ENCODE peak calls at places on chromosome X, in five cellular contexts. R is effector memory CD4-positive, alpha-beta T cell; Y is aorta; U is endodermal cell; I is pancreas. K is an unnamed sample.

GRCh38 chrX:152930516-152930915 is 32.6 kb downstream of the ZNF185 start:
- DNase-seq in R (no peak), I (no peak), U (no peak), Y (peak; percentile 29), K (no peak)

GRCh38 chrX:128460835-128461234 is 408.6 kb upstream of the ACTRT1 start:
- DNase-seq in Y (no peak), I (no peak), R (no peak), U (peak; percentile 45), K (no peak)

GRCh38 chrX:149871940-149872339 is 9.0 kb upstream of the MAGEA8 start:
- DNase-seq in U (peak; percentile 81), R (peak; percentile 19), Y (no peak), I (no peak), K (no peak)

GRCh38 chrX:56600141-56600540 is 36.7 kb downstream of the UBQLN2 start:
- DNase-seq in R (no peak), U (no peak), I (no peak), Y (no peak), K (no peak)

GRCh38 chrX:12497832-12498591 is 293.2 kb upstream of the PRPS2 start:
- DNase-seq in U (peak; percentile 79), I (no peak), R (no peak), Y (no peak), K (no peak)

GRCh38 chrX:97168646-97169045 is 284.9 kb downstream of the RPA4 start:
- DNase-seq in Y (no peak), I (no peak), U (no peak), R (no peak), K (no peak)

GRCh38 chrX:48945517-48946348 is 11.7 kb downstream of the OTUD5 start:
- DNase-seq in Y (peak; percentile 54), I (peak; percentile 20), R (peak; percentile 33), U (peak; percentile 80), K (peak; percentile 54)

GRCh38 chrX:81121513-81122363 is 80.0 kb downstream of the HMGN5 start:
- DNase-seq in R (peak; percentile 76), U (peak; percentile 95), I (peak; percentile 88), Y (peak; percentile 93), K (peak; percentile 89)

GRCh38 chrX:39011454-39012204 is 210.4 kb downstream of the MID1IP1 start:
- DNase-seq in R (no peak), Y (peak; percentile 51), I (no peak), U (no peak), K (no peak)

GRCh38 chrX:28205905-28206304 is 224.7 kb upstream of the DCAF8L1 start:
- DNase-seq in R (no peak), I (peak; percentile 2), Y (no peak), U (no peak), K (no peak)

GRCh38 chrX:43808231-43808630 is 74.0 kb downstream of the MAOB start:
- DNase-seq in U (no peak), R (no peak), Y (no peak), I (no peak), K (no peak)

GRCh38 chrX:21683910-21684309 is 25.8 kb upstream of the KLHL34 start:
- DNase-seq in Y (no peak), I (no peak), U (no peak), R (no peak), K (no peak)

GRCh38 chrX:83535417-83536244 is 27.5 kb downstream of the POU3F4 start:
- DNase-seq in Y (no peak), R (no peak), I (no peak), U (no peak), K (no peak)

GRCh38 chrX:11553594-11553993 is 112.1 kb downstream of the ARHGAP6 start:
- DNase-seq in U (no peak), I (no peak), R (no peak), Y (no peak), K (no peak)

GRCh38 chrX:10109695-10110094 is 47.1 kb upstream of the CLCN4 start:
- DNase-seq in U (no peak), I (no peak), Y (no peak), R (no peak), K (no peak)

GRCh38 chrX:123184858-123185251 is 777 bp downstream of the GRIA3 start:
- DNase-seq in U (peak; percentile 69), I (no peak), Y (peak; percentile 50), R (no peak), K (no peak)

GRCh38 chrX:10416424-10416823 is 204.0 kb downstream of the MID1 start:
- DNase-seq in U (no peak), I (no peak), R (no peak), Y (no peak), K (no peak)

GRCh38 chrX:5341902-5342301 is 886.8 kb downstream of the NLGN4X start:
- DNase-seq in U (no peak), R (no peak), Y (no peak), I (no peak), K (no peak)

GRCh38 chrX:130772313-130773140 is 130.5 kb downstream of the ENOX2 start:
- DNase-seq in Y (no peak), U (no peak), R (no peak), I (no peak), K (no peak)

GRCh38 chrX:78545233-78545632 is 113.9 kb downstream of the RTL3 start:
- DNase-seq in R (no peak), Y (no peak), I (no peak), U (no peak), K (no peak)

GRCh38 chrX:136146614-136147319 is 566 bp upstream of the FHL1 start:
- DNase-seq in Y (peak; percentile 49), I (no peak), U (peak; percentile 57), R (no peak), K (no peak)

GRCh38 chrX:107857815-107858214 is 32.1 kb downstream of the MID2 start:
- DNase-seq in R (no peak), Y (no peak), I (no peak), U (no peak), K (no peak)

GRCh38 chrX:106999002-106999975 is 723 bp downstream of the MORC4 start:
- DNase-seq in I (peak; percentile 33), R (peak; percentile 21), Y (peak; percentile 58), U (peak; percentile 70), K (peak; percentile 53)

GRCh38 chrX:9379697-9380551 is 84.9 kb upstream of the TBL1X start:
- DNase-seq in R (no peak), I (no peak), U (no peak), Y (no peak), K (no peak)

GRCh38 chrX:154373340-154374306 is 811 bp downstream of the FLNA start:
- DNase-seq in Y (peak; percentile 80), R (no peak), I (peak; percentile 73), U (peak; percentile 92), K (no peak)

GRCh38 chrX:154375156-154375504 is 696 bp upstream of the FLNA start:
- DNase-seq in I (no peak), R (no peak), U (no peak), Y (no peak), K (no peak)

GRCh38 chrX:154372612-154373022 is 1.8 kb downstream of the FLNA start:
- DNase-seq in I (no peak), Y (no peak), R (no peak), U (no peak), K (no peak)

GRCh38 chrX:154376768-154377167 is 2.3 kb upstream of the EMD start:
- DNase-seq in R (no peak), U (no peak), Y (no peak), I (no peak), K (no peak)

GRCh38 chrX:154374361-154375155 is at the start of gene FLNA:
- DNase-seq in I (peak; percentile 49), U (peak; percentile 83), Y (peak; percentile 79), R (no peak), K (no peak)
- H3K9me3 ChIP-seq in I (no peaks in the 10 kb centered on the region), U (no peaks in the 10 kb centered on the region), Y (no peaks in the 10 kb centered on the region), R (no peaks in the 10 kb centered on the region), K (no peaks in the 10 kb centered on the region)

DNA sequence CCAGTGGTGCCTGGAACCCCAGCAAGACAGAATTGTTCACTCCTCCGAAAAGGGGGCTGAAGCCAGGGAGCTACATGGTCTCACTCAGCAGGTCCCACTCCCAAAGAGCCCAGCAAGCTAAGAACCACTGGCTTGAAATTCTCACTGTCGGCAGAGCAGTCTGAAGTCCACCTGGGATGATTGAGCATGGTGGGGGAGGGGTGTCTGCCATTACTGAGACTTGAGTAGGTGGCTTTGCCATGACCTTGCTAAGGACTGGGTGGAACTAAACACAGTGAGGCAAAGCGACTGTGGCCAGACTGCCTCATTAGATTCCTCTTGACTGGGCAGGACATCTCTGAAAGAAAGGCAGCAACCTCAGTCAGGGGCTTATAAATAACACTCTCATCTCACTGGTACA is 122.6 kb upstream of the ZC4H2 start:
- DNase-seq in R (no peak), I (no peak), Y (no peak), U (no peak), K (no peak)
- H3K9me3 ChIP-seq in R (no peaks in the 10 kb centered on the region), I (no peaks in the 10 kb centered on the region), Y (peaks cover 1% of the 10 kb centered on the region), U (peaks cover 36% of the 10 kb centered on the region), K (no peaks in the 10 kb centered on the region)

DNA sequence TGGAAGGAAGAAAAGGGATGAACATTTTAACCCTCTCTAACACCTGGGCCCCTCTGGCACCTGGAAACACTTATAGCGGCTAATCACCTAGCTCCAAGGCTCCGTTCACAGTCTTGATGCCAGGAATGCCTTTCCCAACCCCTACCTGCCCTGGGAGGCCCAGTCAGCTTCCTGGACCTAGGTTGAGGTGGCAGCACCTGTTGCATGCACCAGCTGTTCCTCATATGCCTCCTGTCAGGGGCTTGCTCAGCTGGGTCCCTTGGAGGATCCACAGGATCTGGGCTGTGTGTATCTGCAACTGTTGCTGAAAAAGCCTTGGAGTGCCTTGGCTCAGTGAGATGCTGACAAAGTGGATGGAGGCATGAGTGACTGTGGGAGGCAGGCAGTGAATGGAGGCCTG is 4.4 kb downstream of the CFP start:
- DNase-seq in R (no peak), U (no peak), Y (no peak), I (no peak), K (no peak)
- H3K9me3 ChIP-seq in R (no peaks in the 10 kb centered on the region), U (no peaks in the 10 kb centered on the region), Y (no peaks in the 10 kb centered on the region), I (no peaks in the 10 kb centered on the region), K (no peaks in the 10 kb centered on the region)

DNA sequence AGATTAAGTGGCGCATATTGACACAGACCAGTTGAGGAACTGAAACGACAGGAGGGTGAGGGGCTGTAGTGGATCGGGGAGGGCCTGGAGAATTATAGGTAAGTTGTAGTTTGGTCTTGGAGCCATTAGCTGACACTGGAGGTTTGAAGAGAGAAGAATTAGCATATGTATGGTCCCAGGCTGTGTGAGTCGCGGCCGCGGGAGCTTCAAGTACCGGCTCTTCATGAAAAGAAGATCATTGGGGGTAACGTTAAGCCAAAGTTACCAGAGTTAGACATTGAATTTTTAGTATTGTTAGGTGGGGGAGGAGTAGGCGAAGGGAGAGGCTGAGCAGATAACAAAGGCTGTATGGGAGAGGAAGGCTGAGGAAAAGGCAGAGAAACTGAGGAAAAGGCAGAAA is 56.5 kb downstream of the ZNF674 start:
- DNase-seq in Y (no peak), U (peak; percentile 36), R (no peak), I (no peak), K (no peak)
- H3K9me3 ChIP-seq in Y (no peaks in the 10 kb centered on the region), U (peaks cover 13% of the 10 kb centered on the region), R (no peaks in the 10 kb centered on the region), I (no peaks in the 10 kb centered on the region), K (no peaks in the 10 kb centered on the region)

DNA sequence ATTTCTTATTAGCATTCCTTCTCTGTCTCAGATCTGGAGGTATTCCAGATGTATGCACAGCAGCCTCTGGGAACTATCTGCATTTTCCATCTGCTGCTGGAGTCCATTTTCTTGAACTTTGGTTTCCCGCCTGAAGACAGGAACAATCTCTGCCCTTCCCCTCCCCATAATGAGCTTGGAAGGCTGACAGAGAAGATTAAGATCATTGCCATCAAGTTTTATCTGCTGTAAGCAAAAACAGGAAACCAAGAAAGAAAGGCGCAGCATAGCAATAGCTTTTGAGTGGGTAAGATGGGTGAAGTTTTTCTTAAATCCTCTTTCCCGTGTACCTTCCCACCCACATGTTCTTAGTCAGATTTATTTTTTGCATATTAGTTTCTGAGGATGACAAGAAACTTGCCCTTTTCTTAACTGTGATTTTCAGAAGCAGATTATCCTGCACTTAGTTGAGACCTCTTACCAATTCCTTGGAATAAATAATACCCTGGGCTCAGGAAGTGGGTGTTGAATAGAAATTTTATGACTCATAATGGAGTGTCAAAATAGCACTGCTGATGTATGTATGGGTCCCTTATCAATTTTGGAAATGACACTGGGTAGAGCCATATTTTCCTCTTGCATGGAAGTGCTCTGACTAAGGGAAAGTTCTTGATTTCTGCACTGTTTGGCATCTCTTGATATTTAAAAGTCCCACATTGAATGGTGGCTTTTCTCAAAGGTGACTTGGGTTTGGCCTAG is 78.3 kb downstream of the CT47B1 start:
- DNase-seq in U (no peak), Y (no peak), I (no peak), R (no peak), K (no peak)
- H3K9me3 ChIP-seq in U (no peaks in the 10 kb centered on the region), Y (no peaks in the 10 kb centered on the region), I (no peaks in the 10 kb centered on the region), R (no peaks in the 10 kb centered on the region), K (no peaks in the 10 kb centered on the region)